ENCODE peak calls at places on chromosomes 7 and 10, in six cellular contexts. W, X, I, S, J and O are unnamed samples.
A peak's percentile ranks its signal among the peaks of the same experiment; 100 is the strongest.

GRCh38 chr7:100545636-100546128 is 6.7 kb downstream of the AGFG2 start:
- DNase-seq in W (no peak), X (no peak), I (no peak), S (no peak), J (peak; percentile 71), O (peak; percentile 52)

GRCh38 chr7:30984359-30985107 is 20.8 kb downstream of the GHRHR start:
- DNase-seq in W (no peak), X (no peak), I (no peak), S (peak; percentile 67), J (peak; percentile 80), O (peak; percentile 97)

GRCh38 chr10:71753091-71753959 is 20.0 kb downstream of the VSIR start:
- DNase-seq in W (peak; percentile 82), X (no peak), I (no peak), S (no peak), J (no peak), O (no peak)

GRCh38 chr10:16497911-16498310 is 23.8 kb downstream of the C1QL3 start:
- DNase-seq in W (no peak), X (no peak), I (no peak), S (no peak), J (no peak), O (no peak)

GRCh38 chr10:32239770-32240169 is 107.2 kb downstream of the EPC1 start:
- DNase-seq in W (no peak), X (no peak), I (no peak), S (no peak), J (no peak), O (no peak)

GRCh38 chr7:109956916-109957315 is 1134.0 kb upstream of the LRRN3 start:
- DNase-seq in W (no peak), X (no peak), I (no peak), S (no peak), J (peak; percentile 45), O (no peak)

GRCh38 chr10:132449051-132449825 is 52.2 kb downstream of the PWWP2B start:
- DNase-seq in W (peak; percentile 87), X (no peak), I (no peak), S (peak; percentile 91), J (no peak), O (no peak)

GRCh38 chr7:44977304-44977858 is 1.4 kb downstream of the MYO1G start:
- DNase-seq in W (no peak), X (peak; percentile 50), I (peak; percentile 41), S (no peak), J (no peak), O (no peak)

GRCh38 chr7:24668922-24669635 is 88.2 kb downstream of the GSDME start:
- DNase-seq in W (no peak), X (no peak), I (no peak), S (no peak), J (no peak), O (no peak)

GRCh38 chr10:102988404-102989314 is 70.6 kb downstream of the CNNM2 start:
- DNase-seq in W (no peak), X (no peak), I (no peak), S (no peak), J (no peak), O (no peak)

GRCh38 chr10:21584834-21585530 is 51.0 kb downstream of the MLLT10 start:
- DNase-seq in W (no peak), X (no peak), I (no peak), S (no peak), J (no peak), O (no peak)

GRCh38 chr7:101120315-101120714 is 6.6 kb upstream of the SERPINE1 start:
- DNase-seq in W (no peak), X (no peak), I (no peak), S (no peak), J (no peak), O (no peak)

GRCh38 chr10:33336606-33337334 is 2.3 kb upstream of the NRP1 start:
- DNase-seq in W (peak; percentile 56), X (no peak), I (no peak), S (peak; percentile 56), J (peak; percentile 65), O (no peak)

GRCh38 chr7:87218941-87219544 is 489 bp downstream of the TMEM243 start:
- DNase-seq in W (peak; percentile 90), X (peak; percentile 60), I (peak; percentile 38), S (peak; percentile 65), J (peak; percentile 77), O (peak; percentile 49)

GRCh38 chr7:128210036-128210347 is 31.1 kb upstream of the LEP start:
- DNase-seq in W (no peak), X (no peak), I (no peak), S (no peak), J (no peak), O (no peak)

GRCh38 chr10:94102436-94102835 is 108.7 kb downstream of the PLCE1 start:
- DNase-seq in W (no peak), X (no peak), I (no peak), S (no peak), J (no peak), O (no peak)
- H3K4me1 ChIP-seq in W (peaks cover 4% of the 10 kb centered on the region), X (no peaks in the 10 kb centered on the region), I (no peaks in the 10 kb centered on the region), S (peaks cover 3% of the 10 kb centered on the region), J (no peaks in the 10 kb centered on the region), O (no peaks in the 10 kb centered on the region)

DNA sequence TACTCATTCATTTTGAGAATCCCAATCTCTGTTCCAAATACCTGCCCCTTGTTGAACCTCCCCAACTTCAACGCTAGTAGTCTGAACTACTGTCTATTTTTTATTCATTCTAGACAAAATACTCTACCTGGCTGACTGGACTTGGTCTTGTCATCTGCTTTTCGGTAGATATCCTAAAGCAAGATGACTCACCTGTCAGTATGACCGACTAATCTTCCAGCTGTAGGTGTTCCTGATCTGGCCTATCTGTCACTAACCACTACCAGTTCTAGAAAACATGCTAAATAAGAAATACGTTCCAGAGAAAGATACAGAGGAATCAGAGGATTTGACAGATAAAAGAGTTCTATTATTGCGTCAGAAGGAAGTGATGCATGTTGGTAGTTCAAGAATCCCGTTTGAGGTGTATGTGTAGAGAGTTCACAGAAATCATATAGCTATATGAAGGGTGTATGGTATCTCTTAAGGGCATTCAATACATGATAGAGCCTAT is 81.1 kb downstream of the IDE start:
- DNase-seq in W (no peak), X (no peak), I (no peak), S (no peak), J (no peak), O (no peak)
- H3K4me1 ChIP-seq in W (no peaks in the 10 kb centered on the region), X (no peaks in the 10 kb centered on the region), I (no peaks in the 10 kb centered on the region), S (no peaks in the 10 kb centered on the region), J (no peaks in the 10 kb centered on the region), O (no peaks in the 10 kb centered on the region)

GRCh38 chr7:74420006-74420405 is 33.7 kb upstream of the GTF2IRD1 start:
- DNase-seq in W (no peak), X (no peak), I (no peak), S (no peak), J (no peak), O (no peak)
- H3K4me1 ChIP-seq in W (no peaks in the 10 kb centered on the region), X (no peaks in the 10 kb centered on the region), I (no peaks in the 10 kb centered on the region), S (no peaks in the 10 kb centered on the region), J (no peaks in the 10 kb centered on the region), O (no peaks in the 10 kb centered on the region)

GRCh38 chr10:63258920-63259678 is 126.0 kb downstream of the NRBF2 start:
- DNase-seq in W (no peak), X (no peak), I (no peak), S (no peak), J (no peak), O (no peak)
- H3K4me1 ChIP-seq in W (peaks cover 91% of the 10 kb centered on the region), X (peaks cover 85% of the 10 kb centered on the region), I (peaks cover 22% of the 10 kb centered on the region), S (no peaks in the 10 kb centered on the region), J (peaks cover 76% of the 10 kb centered on the region), O (no peaks in the 10 kb centered on the region)

DNA sequence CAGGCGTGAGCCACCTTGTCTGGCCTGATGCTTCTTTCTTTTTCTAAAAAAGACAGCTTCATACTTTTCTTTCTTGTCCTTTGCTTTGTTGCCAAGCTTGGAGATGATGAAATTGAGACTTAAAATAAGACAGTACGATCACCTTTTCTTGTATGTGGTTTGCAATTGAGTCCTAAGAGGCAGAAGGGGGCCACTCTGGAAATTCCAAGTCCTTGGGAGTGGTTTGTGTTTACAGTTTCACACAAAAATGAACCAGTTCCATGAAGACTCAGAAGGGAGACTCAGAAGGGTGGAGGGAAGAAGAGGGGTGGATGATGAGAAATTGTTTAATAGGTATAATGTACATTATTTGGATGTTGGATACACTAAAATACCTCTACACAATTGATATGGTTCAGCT is 70.7 kb upstream of the TNS3 start:
- DNase-seq in W (no peak), X (no peak), I (no peak), S (no peak), J (no peak), O (no peak)
- H3K4me1 ChIP-seq in W (peaks cover 21% of the 10 kb centered on the region), X (no peaks in the 10 kb centered on the region), I (no peaks in the 10 kb centered on the region), S (no peaks in the 10 kb centered on the region), J (no peaks in the 10 kb centered on the region), O (peaks cover 3% of the 10 kb centered on the region)

DNA sequence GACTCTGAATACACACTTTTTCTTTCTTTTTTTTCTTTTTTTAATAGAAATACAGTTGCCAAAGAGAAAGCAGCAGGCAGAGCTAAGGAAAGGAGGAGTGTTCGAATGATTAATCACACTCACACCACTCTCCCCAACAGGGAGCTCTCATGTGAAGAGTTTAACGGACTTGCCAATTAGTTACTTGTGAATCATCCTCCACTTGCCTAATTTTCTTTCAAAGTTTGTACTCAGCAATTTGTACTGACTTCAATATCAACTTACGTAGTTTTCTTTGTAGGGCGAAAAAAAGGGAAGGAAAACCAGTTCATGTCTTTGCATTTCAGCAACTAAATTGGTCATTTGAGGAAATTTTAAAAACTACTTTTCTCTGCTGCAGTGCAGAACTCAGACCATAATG is 109.2 kb downstream of the PIP4K2A start:
- DNase-seq in W (no peak), X (no peak), I (no peak), S (no peak), J (no peak), O (no peak)
- H3K4me1 ChIP-seq in W (peaks cover 50% of the 10 kb centered on the region), X (peaks cover 94% of the 10 kb centered on the region), I (peaks cover 29% of the 10 kb centered on the region), S (no peaks in the 10 kb centered on the region), J (peaks cover 4% of the 10 kb centered on the region), O (peaks cover 2% of the 10 kb centered on the region)